ENCODE peak calls at places on chromosomes 1 and 21, in seven cellular contexts. One of them, this sample, is unnamed.

GRCh38 chr1:39141925-39142324 is 62.6 kb upstream of the MACF1 start:
- DNase-seq in sigmoid colon: no peak
- DNase-seq in upper lobe of left lung: no peak
- DNase-seq in stomach: no peak
- DNase-seq in A549: no peak
- DNase-seq in GM12878: no peak
- DNase-seq in suprapubic skin: no peak
- DNase-seq in this sample: no peak

GRCh38 chr21:38343691-38344090 is 86.9 kb downstream of the KCNJ15 start:
- DNase-seq in GM12878: no peak
- DNase-seq in stomach: peak; percentile 91
- DNase-seq in suprapubic skin: no peak
- DNase-seq in A549: peak; percentile 58
- DNase-seq in upper lobe of left lung: peak; percentile 88
- DNase-seq in sigmoid colon: no peak
- DNase-seq in this sample: no peak

GRCh38 chr1:186873687-186874086 is 44.9 kb downstream of the PLA2G4A start:
- DNase-seq in sigmoid colon: no peak
- DNase-seq in GM12878: no peak
- DNase-seq in upper lobe of left lung: no peak
- DNase-seq in A549: no peak
- DNase-seq in stomach: no peak
- DNase-seq in suprapubic skin: no peak
- DNase-seq in this sample: no peak

GRCh38 chr1:241834733-241835377 is 13.1 kb upstream of the EXO1 start:
- DNase-seq in A549: peak; percentile 27
- DNase-seq in sigmoid colon: no peak
- DNase-seq in GM12878: no peak
- DNase-seq in stomach: no peak
- DNase-seq in suprapubic skin: no peak
- DNase-seq in upper lobe of left lung: no peak
- DNase-seq in this sample: no peak

GRCh38 chr1:233485385-233485784 is 128.5 kb upstream of the KCNK1 start:
- DNase-seq in upper lobe of left lung: no peak
- DNase-seq in A549: no peak
- DNase-seq in stomach: no peak
- DNase-seq in suprapubic skin: no peak
- DNase-seq in GM12878: no peak
- DNase-seq in sigmoid colon: no peak
- DNase-seq in this sample: no peak

GRCh38 chr1:185896863-185897262 is 162.7 kb downstream of the HMCN1 start:
- DNase-seq in GM12878: no peak
- DNase-seq in suprapubic skin: no peak
- DNase-seq in stomach: no peak
- DNase-seq in upper lobe of left lung: no peak
- DNase-seq in sigmoid colon: no peak
- DNase-seq in A549: no peak
- DNase-seq in this sample: no peak

GRCh38 chr1:201214886-201215285 is 24.3 kb downstream of the IGFN1 start:
- DNase-seq in upper lobe of left lung: no peak
- DNase-seq in suprapubic skin: peak; percentile 46
- DNase-seq in A549: no peak
- DNase-seq in stomach: peak; percentile 17
- DNase-seq in GM12878: no peak
- DNase-seq in sigmoid colon: no peak
- DNase-seq in this sample: no peak

GRCh38 chr1:5430911-5431310 is 561.3 kb downstream of the NPHP4 start:
- DNase-seq in upper lobe of left lung: no peak
- DNase-seq in A549: no peak
- DNase-seq in sigmoid colon: no peak
- DNase-seq in stomach: no peak
- DNase-seq in GM12878: no peak
- DNase-seq in suprapubic skin: no peak
- DNase-seq in this sample: no peak

GRCh38 chr1:46481961-46482360 is 7.7 kb upstream of the DMBX1 start:
- DNase-seq in GM12878: no peak
- DNase-seq in A549: no peak
- DNase-seq in stomach: no peak
- DNase-seq in sigmoid colon: no peak
- DNase-seq in suprapubic skin: no peak
- DNase-seq in upper lobe of left lung: no peak
- DNase-seq in this sample: no peak

GRCh38 chr1:33930346-33931114 is 66.7 kb downstream of the HMGB4 start:
- DNase-seq in GM12878: no peak
- DNase-seq in stomach: no peak
- DNase-seq in suprapubic skin: no peak
- DNase-seq in sigmoid colon: no peak
- DNase-seq in A549: no peak
- DNase-seq in upper lobe of left lung: no peak
- DNase-seq in this sample: no peak

GRCh38 chr1:34086561-34086960 is 78.5 kb downstream of the CSMD2 start:
- DNase-seq in stomach: no peak
- DNase-seq in GM12878: no peak
- DNase-seq in A549: no peak
- DNase-seq in upper lobe of left lung: no peak
- DNase-seq in suprapubic skin: no peak
- DNase-seq in sigmoid colon: no peak
- DNase-seq in this sample: no peak

GRCh38 chr1:95311006-95311405 is 77.0 kb downstream of the RWDD3 start:
- DNase-seq in A549: no peak
- DNase-seq in suprapubic skin: no peak
- DNase-seq in stomach: no peak
- DNase-seq in GM12878: no peak
- DNase-seq in upper lobe of left lung: no peak
- DNase-seq in sigmoid colon: no peak
- DNase-seq in this sample: no peak

DNA sequence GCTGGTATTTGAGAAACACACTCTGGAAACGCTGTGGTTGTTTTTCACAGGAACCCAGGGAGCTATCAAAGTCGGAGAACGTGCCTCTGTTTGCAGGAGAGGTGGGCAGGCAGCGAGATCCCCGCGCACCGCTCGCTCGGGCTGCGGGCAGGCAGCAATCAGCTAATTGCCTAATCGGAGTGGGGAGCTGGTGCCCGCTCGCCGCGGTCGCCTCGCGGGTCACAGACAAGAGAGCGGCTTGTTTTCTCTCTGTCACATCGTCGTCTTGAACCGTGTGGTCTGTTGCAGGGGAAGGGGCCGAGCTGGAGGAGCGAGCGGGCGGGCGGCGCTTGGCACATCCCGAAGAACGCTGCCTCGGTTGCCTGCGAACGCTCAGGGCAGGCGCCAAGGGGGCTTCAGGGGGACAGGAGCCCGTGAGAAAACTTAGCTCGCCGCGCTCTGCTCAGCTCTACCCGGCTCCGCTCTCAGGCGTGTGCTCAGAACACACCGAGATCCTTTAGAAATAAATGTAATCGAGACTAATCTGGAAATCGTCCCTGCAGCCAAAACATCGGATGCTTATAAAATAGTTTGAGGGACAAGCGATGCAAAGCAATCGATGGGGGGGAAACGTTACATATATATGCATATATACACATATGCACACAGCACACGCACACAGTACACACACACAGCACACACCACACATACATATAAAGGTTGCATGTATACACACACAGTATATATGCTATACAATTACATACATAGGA is 93.6 kb upstream of the SMYD2 start:
- DNase-seq in stomach: no peak
- DNase-seq in upper lobe of left lung: no peak
- DNase-seq in sigmoid colon: no peak
- DNase-seq in A549: no peak
- DNase-seq in GM12878: no peak
- DNase-seq in suprapubic skin: no peak
- DNase-seq in this sample: no peak
- H3K4me3 ChIP-seq in stomach: peak overlapping the region; percentile 25
- H3K4me3 ChIP-seq in upper lobe of left lung: no peak overlapping the region
- H3K4me3 ChIP-seq in sigmoid colon: no peak overlapping the region
- H3K4me3 ChIP-seq in A549: peak overlapping the region; percentile 30
- H3K4me3 ChIP-seq in GM12878: no peak overlapping the region
- H3K4me3 ChIP-seq in suprapubic skin: peak overlapping the region; percentile 40
- H3K4me3 ChIP-seq in this sample: no peak overlapping the region

GRCh38 chr1:8118031-8118451 is 91.9 kb upstream of the ERRFI1 start:
- DNase-seq in upper lobe of left lung: no peak
- DNase-seq in sigmoid colon: no peak
- DNase-seq in A549: no peak
- DNase-seq in GM12878: no peak
- DNase-seq in suprapubic skin: no peak
- DNase-seq in stomach: no peak
- DNase-seq in this sample: no peak
- TF ChIP-seq EP300 in upper lobe of left lung: no peak
- TF ChIP-seq EP300 in sigmoid colon: no peak
- TF ChIP-seq EP300 in A549: no peak
- TF ChIP-seq EP300 in GM12878: no peak
- TF ChIP-seq EP300 in suprapubic skin: no peak
- TF ChIP-seq EP300 in stomach: no peak
- TF ChIP-seq EP300 in this sample: no peak

GRCh38 chr1:228648647-228649383 is 86.5 kb upstream of the RHOU start:
- DNase-seq in upper lobe of left lung: no peak
- DNase-seq in GM12878: no peak
- DNase-seq in sigmoid colon: no peak
- DNase-seq in stomach: no peak
- DNase-seq in suprapubic skin: no peak
- DNase-seq in A549: no peak
- DNase-seq in this sample: no peak
- H3K4me3 ChIP-seq in upper lobe of left lung: no peak overlapping the region
- H3K4me3 ChIP-seq in GM12878: no peak overlapping the region
- H3K4me3 ChIP-seq in sigmoid colon: no peak overlapping the region
- H3K4me3 ChIP-seq in stomach: no peak overlapping the region
- H3K4me3 ChIP-seq in suprapubic skin: peak overlapping the region; percentile 56
- H3K4me3 ChIP-seq in A549: peak overlapping the region; percentile 57
- H3K4me3 ChIP-seq in this sample: no peak overlapping the region

GRCh38 chr21:36699026-36699545 is at the start of gene SIM2:
- DNase-seq in stomach: peak; percentile 90
- DNase-seq in GM12878: no peak
- DNase-seq in upper lobe of left lung: no peak
- DNase-seq in A549: no peak
- DNase-seq in suprapubic skin: no peak
- DNase-seq in sigmoid colon: no peak
- DNase-seq in this sample: no peak
- TF ChIP-seq EP300 in stomach: no peak
- TF ChIP-seq EP300 in GM12878: no peak
- TF ChIP-seq EP300 in upper lobe of left lung: no peak
- TF ChIP-seq EP300 in A549: no peak
- TF ChIP-seq EP300 in suprapubic skin: no peak
- TF ChIP-seq EP300 in sigmoid colon: no peak
- TF ChIP-seq EP300 in this sample: no peak

GRCh38 chr1:236502579-236502971 is 21.2 kb upstream of the LGALS8 start:
- DNase-seq in stomach: no peak
- DNase-seq in A549: no peak
- DNase-seq in upper lobe of left lung: no peak
- DNase-seq in sigmoid colon: no peak
- DNase-seq in suprapubic skin: no peak
- DNase-seq in GM12878: no peak
- DNase-seq in this sample: no peak
- H3K4me3 ChIP-seq in stomach: peak overlapping the region; percentile 28
- H3K4me3 ChIP-seq in A549: peak overlapping the region; percentile 27
- H3K4me3 ChIP-seq in upper lobe of left lung: no peak overlapping the region
- H3K4me3 ChIP-seq in sigmoid colon: no peak overlapping the region
- H3K4me3 ChIP-seq in suprapubic skin: peak overlapping the region; percentile 42
- H3K4me3 ChIP-seq in GM12878: no peak overlapping the region
- H3K4me3 ChIP-seq in this sample: no peak overlapping the region

DNA sequence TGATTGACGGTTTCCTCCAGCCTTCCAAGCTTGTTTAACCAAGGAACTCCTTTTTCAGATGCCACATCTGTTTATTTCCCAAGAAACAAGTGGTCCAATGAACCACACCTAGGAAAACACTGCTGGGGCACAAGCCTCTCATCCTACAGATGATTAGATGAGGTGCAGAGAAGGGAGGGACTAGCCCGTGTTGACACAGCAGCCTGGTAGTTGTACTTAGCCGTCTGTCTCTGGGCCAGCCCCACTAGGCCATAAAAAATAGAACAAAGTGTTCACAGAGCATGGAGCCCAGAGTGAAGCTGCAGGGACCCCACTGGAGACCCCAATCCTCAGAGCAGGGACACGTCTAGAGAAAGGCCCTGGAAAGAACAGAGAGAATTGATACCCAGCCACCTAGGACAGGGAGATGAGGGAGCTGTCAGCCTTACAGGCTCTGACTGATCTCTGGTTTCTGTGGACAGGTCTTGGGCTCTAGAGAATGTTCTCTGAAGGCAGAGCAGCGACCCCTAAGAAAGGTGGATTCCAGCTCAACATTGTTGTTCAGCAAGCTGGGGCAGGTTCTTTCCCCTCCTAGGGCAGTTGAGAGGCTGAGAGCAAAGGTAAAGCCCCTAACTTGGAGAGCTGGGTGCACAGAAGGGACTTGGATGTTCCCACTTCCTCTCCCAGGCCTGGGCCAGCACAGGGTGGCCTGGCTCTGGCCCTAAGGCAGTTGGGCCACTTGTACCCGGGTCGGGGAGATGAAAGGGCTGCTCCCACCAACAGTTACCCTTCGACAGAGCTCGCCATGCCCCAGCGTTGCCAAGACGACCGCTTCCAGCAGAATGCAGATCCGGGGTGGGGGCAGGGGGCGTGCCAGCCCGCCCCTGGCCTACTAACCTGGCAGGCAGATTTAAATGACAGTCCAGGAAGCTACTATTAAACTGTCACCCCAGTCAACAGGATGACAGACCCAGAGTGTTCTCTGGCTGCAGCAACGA is 31.8 kb downstream of the LRP8 start:
- DNase-seq in GM12878: peak; percentile 36
- DNase-seq in stomach: no peak
- DNase-seq in upper lobe of left lung: peak; percentile 40
- DNase-seq in A549: no peak
- DNase-seq in suprapubic skin: no peak
- DNase-seq in sigmoid colon: no peak
- DNase-seq in this sample: peak; percentile 62
- TF ChIP-seq EP300 in GM12878: no peak
- TF ChIP-seq EP300 in stomach: no peak
- TF ChIP-seq EP300 in upper lobe of left lung: no peak
- TF ChIP-seq EP300 in A549: no peak
- TF ChIP-seq EP300 in suprapubic skin: no peak
- TF ChIP-seq EP300 in sigmoid colon: no peak
- TF ChIP-seq EP300 in this sample: no peak

GRCh38 chr1:169690489-169690888 is 20.9 kb downstream of the SELL start:
- DNase-seq in A549: no peak
- DNase-seq in GM12878: no peak
- DNase-seq in upper lobe of left lung: no peak
- DNase-seq in sigmoid colon: no peak
- DNase-seq in suprapubic skin: no peak
- DNase-seq in stomach: no peak
- DNase-seq in this sample: no peak
- H3K4me3 ChIP-seq in A549: no peak overlapping the region
- H3K4me3 ChIP-seq in GM12878: no peak overlapping the region
- H3K4me3 ChIP-seq in upper lobe of left lung: no peak overlapping the region
- H3K4me3 ChIP-seq in sigmoid colon: no peak overlapping the region
- H3K4me3 ChIP-seq in suprapubic skin: no peak overlapping the region
- H3K4me3 ChIP-seq in stomach: no peak overlapping the region
- H3K4me3 ChIP-seq in this sample: no peak overlapping the region

This sample was measured in transverse colon.